ENCODE peak calls at places on chromosomes 4 and X, in nine cellular contexts. One of them, this sample, is unnamed.
A peak's percentile ranks its signal among the peaks of the same experiment; 100 is the strongest.

GRCh38 chrX:123988423-123989116 is 27.1 kb downstream of the STAG2 start:
- DNase-seq in astrocyte of the hippocampus: peak; percentile 18
- DNase-seq in T follicular helper cell: no peak
- DNase-seq in HT-29: no peak
- DNase-seq in astrocyte: no peak
- DNase-seq in aorta: no peak
- DNase-seq in NCI-H345: no peak
- DNase-seq in nucleus accumbens: no peak
- DNase-seq in AG08396: no peak
- DNase-seq in this sample: no peak

GRCh38 chrX:36898301-36898700 is 109.9 kb upstream of the FAM47C start:
- DNase-seq in astrocyte of the hippocampus: no peak
- DNase-seq in T follicular helper cell: no peak
- DNase-seq in HT-29: peak; percentile 14
- DNase-seq in AG08396: no peak
- DNase-seq in aorta: no peak
- DNase-seq in astrocyte: no peak
- DNase-seq in NCI-H345: no peak
- DNase-seq in nucleus accumbens: no peak
- DNase-seq in this sample: no peak

GRCh38 chr4:47718691-47719090 is 119.2 kb downstream of the CORIN start:
- DNase-seq in astrocyte: no peak
- DNase-seq in aorta: no peak
- DNase-seq in HT-29: no peak
- DNase-seq in T follicular helper cell: no peak
- DNase-seq in AG08396: no peak
- DNase-seq in nucleus accumbens: no peak
- DNase-seq in astrocyte of the hippocampus: no peak
- DNase-seq in NCI-H345: no peak
- DNase-seq in this sample: no peak

GRCh38 chr4:143240920-143241319 is 56.2 kb downstream of the USP38 start:
- DNase-seq in astrocyte: peak; percentile 6
- DNase-seq in T follicular helper cell: no peak
- DNase-seq in HT-29: no peak
- DNase-seq in aorta: no peak
- DNase-seq in NCI-H345: no peak
- DNase-seq in astrocyte of the hippocampus: no peak
- DNase-seq in nucleus accumbens: no peak
- DNase-seq in AG08396: no peak
- DNase-seq in this sample: no peak

GRCh38 chr4:145681956-145682355 is 2.0 kb downstream of the C4orf51 start:
- DNase-seq in NCI-H345: no peak
- DNase-seq in nucleus accumbens: no peak
- DNase-seq in AG08396: no peak
- DNase-seq in T follicular helper cell: no peak
- DNase-seq in aorta: no peak
- DNase-seq in HT-29: no peak
- DNase-seq in astrocyte: no peak
- DNase-seq in astrocyte of the hippocampus: no peak
- DNase-seq in this sample: no peak

GRCh38 chrX:38282044-38282443 is 45.3 kb downstream of the RPGR start:
- DNase-seq in astrocyte: no peak
- DNase-seq in astrocyte of the hippocampus: peak; percentile 36
- DNase-seq in aorta: no peak
- DNase-seq in T follicular helper cell: no peak
- DNase-seq in AG08396: no peak
- DNase-seq in HT-29: no peak
- DNase-seq in nucleus accumbens: no peak
- DNase-seq in NCI-H345: no peak
- DNase-seq in this sample: no peak

GRCh38 chrX:23483396-23483795 is 148.7 kb downstream of the PTCHD1 start:
- DNase-seq in NCI-H345: peak; percentile 16
- DNase-seq in astrocyte of the hippocampus: no peak
- DNase-seq in AG08396: no peak
- DNase-seq in aorta: no peak
- DNase-seq in astrocyte: no peak
- DNase-seq in T follicular helper cell: no peak
- DNase-seq in nucleus accumbens: no peak
- DNase-seq in HT-29: no peak
- DNase-seq in this sample: no peak

GRCh38 chrX:36983831-36984230 is 24.3 kb upstream of the FAM47C start:
- DNase-seq in aorta: no peak
- DNase-seq in astrocyte of the hippocampus: no peak
- DNase-seq in T follicular helper cell: no peak
- DNase-seq in NCI-H345: no peak
- DNase-seq in nucleus accumbens: no peak
- DNase-seq in HT-29: no peak
- DNase-seq in astrocyte: no peak
- DNase-seq in AG08396: no peak
- DNase-seq in this sample: no peak

GRCh38 chrX:139554367-139554766 is 23.8 kb downstream of the F9 start:
- DNase-seq in astrocyte of the hippocampus: no peak
- DNase-seq in HT-29: no peak
- DNase-seq in AG08396: no peak
- DNase-seq in T follicular helper cell: no peak
- DNase-seq in nucleus accumbens: no peak
- DNase-seq in aorta: no peak
- DNase-seq in NCI-H345: no peak
- DNase-seq in astrocyte: no peak
- DNase-seq in this sample: no peak

GRCh38 chrX:45767021-45767491 is 566.4 kb upstream of the DIPK2B start:
- DNase-seq in HT-29: peak; percentile 42
- DNase-seq in astrocyte of the hippocampus: peak; percentile 49
- DNase-seq in AG08396: no peak
- DNase-seq in astrocyte: peak; percentile 41
- DNase-seq in T follicular helper cell: no peak
- DNase-seq in aorta: no peak
- DNase-seq in nucleus accumbens: no peak
- DNase-seq in NCI-H345: no peak
- DNase-seq in this sample: no peak

GRCh38 chr4:83138979-83139378 is 24.4 kb upstream of the PLAC8 start:
- DNase-seq in astrocyte: no peak
- DNase-seq in NCI-H345: no peak
- DNase-seq in astrocyte of the hippocampus: no peak
- DNase-seq in HT-29: no peak
- DNase-seq in T follicular helper cell: no peak
- DNase-seq in AG08396: no peak
- DNase-seq in aorta: no peak
- DNase-seq in nucleus accumbens: no peak
- DNase-seq in this sample: no peak

GRCh38 chr4:7397206-7398103 is 37.3 kb downstream of the PSAPL1 start:
- DNase-seq in astrocyte: peak; percentile 69
- DNase-seq in astrocyte of the hippocampus: peak; percentile 53
- DNase-seq in AG08396: no peak
- DNase-seq in HT-29: no peak
- DNase-seq in T follicular helper cell: no peak
- DNase-seq in nucleus accumbens: no peak
- DNase-seq in NCI-H345: no peak
- DNase-seq in aorta: peak; percentile 51
- DNase-seq in this sample: no peak

GRCh38 chr4:150250998-150251651 is 172.9 kb downstream of the DCLK2 start:
- DNase-seq in astrocyte of the hippocampus: no peak
- DNase-seq in NCI-H345: no peak
- DNase-seq in T follicular helper cell: no peak
- DNase-seq in aorta: no peak
- DNase-seq in astrocyte: no peak
- DNase-seq in HT-29: no peak
- DNase-seq in nucleus accumbens: no peak
- DNase-seq in AG08396: no peak
- DNase-seq in this sample: no peak

GRCh38 chrX:136250191-136251041 is 784 bp downstream of the MAP7D3 start:
- DNase-seq in astrocyte: no peak
- DNase-seq in AG08396: peak; percentile 42
- DNase-seq in NCI-H345: no peak
- DNase-seq in T follicular helper cell: no peak
- DNase-seq in astrocyte of the hippocampus: peak; percentile 28
- DNase-seq in aorta: no peak
- DNase-seq in nucleus accumbens: no peak
- DNase-seq in HT-29: no peak
- DNase-seq in this sample: no peak

GRCh38 chr4:110867981-110868380 is 245.1 kb upstream of the PITX2 start:
- DNase-seq in nucleus accumbens: no peak
- DNase-seq in aorta: no peak
- DNase-seq in astrocyte: peak; percentile 25
- DNase-seq in NCI-H345: no peak
- DNase-seq in astrocyte of the hippocampus: peak; percentile 14
- DNase-seq in T follicular helper cell: no peak
- DNase-seq in AG08396: no peak
- DNase-seq in HT-29: no peak
- DNase-seq in this sample: no peak

GRCh38 chr4:2630556-2631273 is 94.3 kb downstream of the FAM193A start:
- DNase-seq in nucleus accumbens: no peak
- DNase-seq in HT-29: no peak
- DNase-seq in astrocyte: no peak
- DNase-seq in AG08396: no peak
- DNase-seq in NCI-H345: no peak
- DNase-seq in T follicular helper cell: no peak
- DNase-seq in aorta: peak; percentile 53
- DNase-seq in astrocyte of the hippocampus: no peak
- DNase-seq in this sample: no peak

GRCh38 chr4:5412296-5412695 is 296.1 kb downstream of the EVC2 start:
- DNase-seq in aorta: no peak
- DNase-seq in nucleus accumbens: no peak
- DNase-seq in astrocyte of the hippocampus: no peak
- DNase-seq in astrocyte: no peak
- DNase-seq in NCI-H345: no peak
- DNase-seq in AG08396: no peak
- DNase-seq in HT-29: no peak
- DNase-seq in T follicular helper cell: no peak
- DNase-seq in this sample: no peak

GRCh38 chr4:123361195-123361861 is 35.3 kb upstream of the SPRY1 start:
- DNase-seq in aorta: no peak
- DNase-seq in astrocyte: peak; percentile 86
- DNase-seq in astrocyte of the hippocampus: peak; percentile 63
- DNase-seq in AG08396: peak; percentile 34
- DNase-seq in NCI-H345: no peak
- DNase-seq in T follicular helper cell: no peak
- DNase-seq in nucleus accumbens: no peak
- DNase-seq in HT-29: peak; percentile 32
- DNase-seq in this sample: no peak

GRCh38 chrX:9885150-9885549 is 82.0 kb upstream of the CLDN34 start:
- DNase-seq in NCI-H345: peak; percentile 58
- DNase-seq in astrocyte of the hippocampus: peak; percentile 77
- DNase-seq in HT-29: peak; percentile 58
- DNase-seq in T follicular helper cell: no peak
- DNase-seq in AG08396: peak; percentile 68
- DNase-seq in nucleus accumbens: peak; percentile 12
- DNase-seq in astrocyte: peak; percentile 34
- DNase-seq in aorta: no peak
- DNase-seq in this sample: peak; percentile 84

GRCh38 chr4:181949704-181950312 is 293.4 kb upstream of the TENM3 start:
- DNase-seq in NCI-H345: no peak
- DNase-seq in aorta: no peak
- DNase-seq in T follicular helper cell: no peak
- DNase-seq in nucleus accumbens: no peak
- DNase-seq in astrocyte of the hippocampus: no peak
- DNase-seq in HT-29: no peak
- DNase-seq in AG08396: no peak
- DNase-seq in astrocyte: no peak
- DNase-seq in this sample: no peak

GRCh38 chrX:147550217-147550616 is 361.5 kb upstream of the FMR1 start:
- DNase-seq in NCI-H345: no peak
- DNase-seq in astrocyte: no peak
- DNase-seq in aorta: no peak
- DNase-seq in AG08396: no peak
- DNase-seq in astrocyte of the hippocampus: peak; percentile 12
- DNase-seq in T follicular helper cell: no peak
- DNase-seq in nucleus accumbens: no peak
- DNase-seq in HT-29: peak; percentile 58
- DNase-seq in this sample: no peak

GRCh38 chr4:127870688-127871087 is 10.0 kb upstream of the PLK4 start:
- DNase-seq in HT-29: no peak
- DNase-seq in NCI-H345: no peak
- DNase-seq in astrocyte: peak; percentile 90
- DNase-seq in T follicular helper cell: no peak
- DNase-seq in nucleus accumbens: no peak
- DNase-seq in AG08396: peak; percentile 48
- DNase-seq in astrocyte of the hippocampus: peak; percentile 80
- DNase-seq in aorta: no peak
- DNase-seq in this sample: no peak

GRCh38 chr4:48902266-48902665 is 4.3 kb downstream of the OCIAD2 start:
- DNase-seq in NCI-H345: no peak
- DNase-seq in astrocyte of the hippocampus: no peak
- DNase-seq in aorta: no peak
- DNase-seq in T follicular helper cell: no peak
- DNase-seq in nucleus accumbens: no peak
- DNase-seq in astrocyte: no peak
- DNase-seq in AG08396: no peak
- DNase-seq in HT-29: no peak
- DNase-seq in this sample: no peak

GRCh38 chr4:87326460-87326859 is 3.8 kb upstream of the HSD17B13 start:
- DNase-seq in HT-29: no peak
- DNase-seq in nucleus accumbens: no peak
- DNase-seq in astrocyte of the hippocampus: no peak
- DNase-seq in AG08396: no peak
- DNase-seq in astrocyte: no peak
- DNase-seq in NCI-H345: no peak
- DNase-seq in T follicular helper cell: no peak
- DNase-seq in aorta: no peak
- DNase-seq in this sample: no peak

GRCh38 chr4:32798471-32798870 is 2078.3 kb downstream of the PCDH7 start:
- DNase-seq in nucleus accumbens: no peak
- DNase-seq in astrocyte of the hippocampus: no peak
- DNase-seq in T follicular helper cell: no peak
- DNase-seq in AG08396: no peak
- DNase-seq in astrocyte: no peak
- DNase-seq in NCI-H345: no peak
- DNase-seq in HT-29: no peak
- DNase-seq in aorta: no peak
- DNase-seq in this sample: no peak

GRCh38 chrX:46637937-46638336 is 64.4 kb downstream of the CHST7 start:
- DNase-seq in astrocyte: peak; percentile 33
- DNase-seq in T follicular helper cell: no peak
- DNase-seq in aorta: no peak
- DNase-seq in astrocyte of the hippocampus: peak; percentile 3
- DNase-seq in nucleus accumbens: no peak
- DNase-seq in NCI-H345: no peak
- DNase-seq in HT-29: no peak
- DNase-seq in AG08396: peak; percentile 9
- DNase-seq in this sample: no peak

GRCh38 chr4:140158234-140159030 is 4.4 kb upstream of the MAML3 start:
- DNase-seq in aorta: no peak
- DNase-seq in AG08396: no peak
- DNase-seq in NCI-H345: peak; percentile 56
- DNase-seq in T follicular helper cell: no peak
- DNase-seq in HT-29: no peak
- DNase-seq in nucleus accumbens: no peak
- DNase-seq in astrocyte: peak; percentile 31
- DNase-seq in astrocyte of the hippocampus: peak; percentile 67
- DNase-seq in this sample: no peak

GRCh38 chr4:150888217-150888616 is 126.9 kb downstream of the LRBA start:
- DNase-seq in T follicular helper cell: no peak
- DNase-seq in aorta: no peak
- DNase-seq in nucleus accumbens: no peak
- DNase-seq in HT-29: no peak
- DNase-seq in astrocyte of the hippocampus: no peak
- DNase-seq in astrocyte: no peak
- DNase-seq in AG08396: no peak
- DNase-seq in NCI-H345: no peak
- DNase-seq in this sample: no peak

GRCh38 chr4:152257601-152258066 is 278.3 kb downstream of the FBXW7 start:
- DNase-seq in astrocyte: peak; percentile 57
- DNase-seq in astrocyte of the hippocampus: peak; percentile 78
- DNase-seq in T follicular helper cell: no peak
- DNase-seq in HT-29: no peak
- DNase-seq in aorta: no peak
- DNase-seq in NCI-H345: no peak
- DNase-seq in AG08396: peak; percentile 31
- DNase-seq in nucleus accumbens: no peak
- DNase-seq in this sample: no peak

GRCh38 chr4:112361181-112361791 is 64.1 kb downstream of the ALPK1 start:
- DNase-seq in HT-29: peak; percentile 26
- DNase-seq in T follicular helper cell: no peak
- DNase-seq in NCI-H345: peak; percentile 20
- DNase-seq in aorta: no peak
- DNase-seq in nucleus accumbens: no peak
- DNase-seq in astrocyte: peak; percentile 12
- DNase-seq in AG08396: no peak
- DNase-seq in astrocyte of the hippocampus: peak; percentile 86
- DNase-seq in this sample: no peak

GRCh38 chr4:61752617-61753016 is 552.5 kb downstream of the ADGRL3 start:
- DNase-seq in T follicular helper cell: no peak
- DNase-seq in NCI-H345: no peak
- DNase-seq in nucleus accumbens: no peak
- DNase-seq in astrocyte: no peak
- DNase-seq in AG08396: no peak
- DNase-seq in aorta: no peak
- DNase-seq in astrocyte of the hippocampus: no peak
- DNase-seq in HT-29: no peak
- DNase-seq in this sample: no peak